ENCODE peak calls at places on chromosomes 7 and 10, in six cellular contexts. H is HCT116, X is HL-60, Y is astrocyte of the spinal cord, I is PC-3, T is AG10803. D is an unnamed sample.

GRCh38 chr7:134932707-134933370 is 53.5 kb upstream of the AGBL3 start:
- DNase-seq in T (no peak), Y (peak), X (no peak), H (no peak), I (no peak), D (no peak)

GRCh38 chr7:99540542-99540941 is 11.4 kb downstream of the FAM200A start:
- DNase-seq in I (no peak), X (no peak), T (no peak), H (no peak), Y (no peak), D (no peak)

GRCh38 chr10:12566161-12567115 is 217.1 kb downstream of the CAMK1D start:
- DNase-seq in I (no peak), Y (peak), X (no peak), T (peak), H (no peak), D (no peak)

GRCh38 chr10:50431118-50431517 is 179.8 kb upstream of the ASAH2 start:
- DNase-seq in I (peak), T (peak), X (peak), Y (peak), H (no peak), D (no peak)

GRCh38 chr7:66413379-66414114 is 208.4 kb downstream of the TPST1 start:
- DNase-seq in T (peak), I (peak), X (no peak), Y (peak), H (no peak), D (peak)

GRCh38 chr10:93073539-93074136 is at the start of gene CYP26A1:
- DNase-seq in H (no peak), X (no peak), Y (no peak), I (peak), T (no peak), D (no peak)

GRCh38 chr10:67607472-67607871 is 88.5 kb downstream of the CTNNA3 start:
- DNase-seq in X (no peak), Y (peak), T (no peak), I (peak), H (no peak), D (no peak)

GRCh38 chr7:112575864-112576263 is 95.1 kb downstream of the LSMEM1 start:
- DNase-seq in T (no peak), Y (no peak), I (no peak), H (no peak), X (no peak), D (no peak)

GRCh38 chr7:44149571-44150465 is 8.7 kb upstream of the MYL7 start:
- DNase-seq in I (no peak), T (no peak), Y (no peak), X (no peak), H (no peak), D (no peak)

GRCh38 chr7:151062399-151063211 is 3.2 kb downstream of the SLC4A2 start:
- DNase-seq in Y (peak), I (peak), T (peak), X (no peak), H (peak), D (no peak)

GRCh38 chr7:30001953-30002352 is 12.4 kb upstream of the SCRN1 start:
- DNase-seq in I (no peak), T (no peak), H (no peak), Y (no peak), X (no peak), D (no peak)

GRCh38 chr10:22986771-22987542 is 59.1 kb downstream of the ARMC3 start:
- DNase-seq in I (peak), T (peak), X (no peak), H (peak), Y (peak), D (no peak)

GRCh38 chr7:20152511-20152910 is 64.7 kb downstream of the MACC1 start:
- DNase-seq in X (no peak), I (peak), Y (no peak), H (no peak), T (peak), D (no peak)

GRCh38 chr7:35777121-35777520 is 23.7 kb upstream of the SEPTIN7 start:
- DNase-seq in H (no peak), I (no peak), X (no peak), T (no peak), Y (no peak), D (no peak)

GRCh38 chr10:97664282-97664850 is 22.7 kb downstream of the AVPI1 start:
- DNase-seq in H (no peak), T (no peak), X (no peak), Y (no peak), I (no peak), D (no peak)

GRCh38 chr7:45212606-45213005 is 55.0 kb downstream of the RAMP3 start:
- DNase-seq in Y (no peak), T (no peak), X (no peak), I (no peak), H (no peak), D (no peak)

GRCh38 chr7:107644704-107645083 is 15.9 kb upstream of the SLC26A4 start:
- DNase-seq in T (peak), Y (no peak), X (no peak), I (no peak), H (no peak), D (no peak)

GRCh38 chr7:44087914-44088838 is 5.8 kb upstream of the POLM start:
- DNase-seq in T (peak), H (no peak), X (no peak), Y (peak), I (peak), D (no peak)

GRCh38 chr7:31690892-31691291 is 3.9 kb downstream of the PPP1R17 start:
- DNase-seq in I (no peak), Y (no peak), X (no peak), H (no peak), T (no peak), D (no peak)

GRCh38 chr7:131897016-131897789 is 340.8 kb upstream of the PODXL start:
- DNase-seq in X (no peak), Y (peak), H (peak), T (peak), I (peak), D (no peak)

GRCh38 chr10:36675458-36675880 is 449.9 kb upstream of the ANKRD30A start:
- DNase-seq in H (no peak), T (peak), X (no peak), Y (peak), I (peak), D (no peak)

GRCh38 chr10:90751107-90751997 is 106.5 kb downstream of the HTR7 start:
- DNase-seq in H (peak), I (peak), T (peak), X (peak), Y (peak), D (no peak)

GRCh38 chr10:32054087-32054486 is 2.1 kb downstream of the KIF5B start:
- DNase-seq in H (no peak), I (peak), X (no peak), T (peak), Y (peak), D (no peak)

GRCh38 chr7:18475488-18475887 is 20.1 kb upstream of the HDAC9 start:
- DNase-seq in Y (no peak), H (no peak), X (no peak), I (no peak), T (no peak), D (no peak)

GRCh38 chr10:73131295-73131694 is 21.0 kb downstream of the NUDT13 start:
- DNase-seq in Y (no peak), I (peak), T (no peak), X (no peak), H (no peak), D (no peak)

GRCh38 chr7:140870003-140870402 is 54.7 kb downstream of the BRAF start:
- DNase-seq in X (no peak), T (no peak), H (no peak), Y (no peak), I (no peak), D (no peak)

GRCh38 chr7:120941064-120941463 is 9.5 kb upstream of the ING3 start:
- DNase-seq in Y (no peak), I (peak), T (no peak), H (peak), X (no peak), D (no peak)

GRCh38 chr10:24209421-24209770 is 458 bp downstream of the KIAA1217 start:
- DNase-seq in T (peak), Y (no peak), X (no peak), H (no peak), I (peak), D (no peak)

GRCh38 chr7:28855538-28856217 is 102.5 kb downstream of the TRIL start:
- DNase-seq in I (peak), Y (peak), X (no peak), T (peak), H (peak), D (no peak)

GRCh38 chr7:99352247-99352646 is 22.3 kb upstream of the ARPC1B start:
- DNase-seq in X (no peak), T (no peak), H (no peak), I (no peak), Y (no peak), D (no peak)

GRCh38 chr7:65812281-65812680 is 60.6 kb upstream of the VKORC1L1 start:
- DNase-seq in X (no peak), H (no peak), T (peak), Y (peak), I (no peak), D (no peak)

GRCh38 chr10:96719850-96720421 is 378 bp downstream of the PIK3AP1 start:
- DNase-seq in I (peak), H (peak), X (peak), T (peak), Y (no peak), D (peak)

GRCh38 chr10:82924711-82925110 is 1049.7 kb downstream of the NRG3 start:
- DNase-seq in T (no peak), H (no peak), I (no peak), X (no peak), Y (no peak), D (no peak)

GRCh38 chr10:37896436-37896835 is 39.0 kb upstream of the ZNF248 start:
- DNase-seq in T (no peak), Y (no peak), X (no peak), I (no peak), H (no peak), D (no peak)

GRCh38 chr7:2123360-2123759 is 109.4 kb downstream of the MAD1L1 start:
- DNase-seq in H (no peak), Y (no peak), I (no peak), X (no peak), T (no peak), D (no peak)

GRCh38 chr10:20596911-20597310 is 300.2 kb downstream of the NEBL start:
- DNase-seq in Y (peak), I (no peak), H (no peak), T (peak), X (no peak), D (no peak)

GRCh38 chr7:26182706-26183105 is 17.8 kb downstream of the HNRNPA2B1 start:
- DNase-seq in X (no peak), Y (no peak), T (no peak), I (no peak), H (no peak), D (no peak)
- TF ChIP-seq CTCF in X (no peak), Y (no peak), T (no peak), I (no peak), H (no peak), D (no peak)

GRCh38 chr10:48484911-48485310 is 120.0 kb downstream of the ARHGAP22 start:
- DNase-seq in I (no peak), Y (no peak), X (no peak), T (no peak), H (no peak), D (no peak)
- TF ChIP-seq CTCF in I (no peak), Y (no peak), X (no peak), T (no peak), H (no peak), D (no peak)

GRCh38 chr7:52163311-52163710 is 846.7 kb upstream of the COBL start:
- DNase-seq in T (no peak), H (no peak), I (no peak), X (no peak), Y (no peak), D (no peak)

GRCh38 chr7:52168085-52168484 is 851.5 kb upstream of the COBL start:
- DNase-seq in I (no peak), X (no peak), Y (no peak), H (no peak), T (no peak), D (no peak)
- TF ChIP-seq CTCF in I (peak), X (no peak), Y (peak), H (no peak), T (no peak), D (no peak)

GRCh38 chr7:130560972-130561371 is 69.1 kb downstream of the MEST start:
- DNase-seq in H (peak), Y (peak), X (peak), I (peak), T (peak), D (no peak)
- TF ChIP-seq CTCF in H (peak), Y (no peak), X (no peak), I (peak), T (peak), D (no peak)

GRCh38 chr10:33332183-33333031 is 2.1 kb downstream of the NRP1 start:
- DNase-seq in X (no peak), H (no peak), T (peak), I (peak), Y (peak), D (no peak)

GRCh38 chr10:33331020-33331557 is 3.4 kb downstream of the NRP1 start:
- DNase-seq in H (no peak), X (no peak), I (peak), T (no peak), Y (no peak), D (no peak)

GRCh38 chr10:33328253-33328652 is 6.2 kb downstream of the NRP1 start:
- DNase-seq in I (no peak), H (no peak), Y (no peak), X (no peak), T (no peak), D (no peak)

GRCh38 chr10:33329178-33329577 is 5.3 kb downstream of the NRP1 start:
- DNase-seq in I (peak), X (no peak), H (no peak), T (no peak), Y (no peak), D (no peak)

DNA sequence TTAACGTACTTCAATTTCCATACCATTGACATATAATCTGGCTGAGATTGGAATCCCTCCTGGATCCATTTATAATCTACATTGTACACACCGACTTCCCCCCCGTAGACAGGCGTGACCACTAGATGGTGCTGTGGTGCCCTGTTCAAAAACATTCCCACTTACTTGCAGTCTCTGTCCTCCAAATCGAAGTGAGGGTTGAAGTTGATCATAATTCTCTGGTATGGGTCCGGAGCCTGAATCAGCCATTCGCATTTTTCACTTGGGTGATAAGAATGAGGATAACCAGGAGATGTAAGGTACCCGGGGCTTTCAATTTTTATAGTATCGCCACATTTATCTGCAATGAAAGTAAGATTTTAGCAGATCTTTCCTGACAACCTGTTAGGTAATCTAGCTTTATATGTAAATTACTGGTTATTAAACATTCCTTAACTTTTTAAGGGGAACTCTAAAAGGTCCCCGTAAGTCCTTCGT is 3.9 kb downstream of the NRP1 start:
- DNase-seq in H (peak), X (peak), T (peak), I (peak), Y (peak), D (no peak)
- TF ChIP-seq CTCF in H (peak), X (peak), T (peak), I (peak), Y (peak), D (peak)

GRCh38 chr7:46490406-46490805 is 569.3 kb upstream of the IGFBP3 start:
- DNase-seq in I (peak), Y (no peak), X (no peak), T (no peak), H (no peak), D (no peak)

GRCh38 chr7:46492460-46492859 is 571.4 kb upstream of the IGFBP3 start:
- DNase-seq in X (no peak), H (no peak), I (peak), Y (no peak), T (no peak), D (no peak)

GRCh38 chr7:46494441-46494840 is 573.4 kb upstream of the IGFBP3 start:
- DNase-seq in I (no peak), Y (no peak), X (no peak), H (no peak), T (no peak), D (no peak)

GRCh38 chr7:46494026-46494425 is 573.0 kb upstream of the IGFBP3 start:
- DNase-seq in H (no peak), Y (peak), T (peak), I (peak), X (no peak), D (no peak)

GRCh38 chr7:46493196-46493595 is 572.1 kb upstream of the IGFBP3 start:
- DNase-seq in X (no peak), I (no peak), Y (no peak), T (no peak), H (no peak), D (no peak)
- TF ChIP-seq CTCF in X (no peak), I (no peak), Y (peak), T (no peak), H (no peak), D (no peak)

GRCh38 chr10:16049050-16049449 is 188.7 kb upstream of the MINDY3 start:
- DNase-seq in I (peak), H (no peak), T (no peak), Y (no peak), X (no peak), D (no peak)
- TF ChIP-seq CTCF in I (peak), H (peak), T (no peak), Y (no peak), X (no peak), D (no peak)

DNA sequence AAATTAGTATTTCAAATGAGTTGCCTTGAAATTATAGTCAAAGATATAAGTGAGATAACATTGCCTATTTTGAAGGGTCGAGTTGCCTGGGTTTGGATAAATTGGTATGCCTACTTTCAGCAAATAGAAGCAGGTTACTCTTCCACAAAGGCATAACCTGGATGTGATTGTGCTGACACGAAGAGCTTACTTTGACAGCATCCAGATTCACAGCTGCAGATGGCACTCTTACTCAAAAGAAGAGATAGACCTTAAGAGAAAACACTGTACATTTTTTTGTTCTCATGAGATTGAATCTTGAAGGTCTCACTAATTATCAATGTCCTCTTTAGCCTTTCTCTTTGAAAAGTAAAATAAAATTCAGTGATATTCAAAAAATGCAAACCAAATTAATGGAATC is 1338.7 kb downstream of the REEP3 start:
- DNase-seq in Y (no peak), I (no peak), H (no peak), X (no peak), T (no peak), D (no peak)
- TF ChIP-seq CTCF in Y (no peak), I (peak), H (no peak), X (no peak), T (no peak), D (no peak)

GRCh38 chr7:82602066-82602465 is 158.5 kb upstream of the CACNA2D1 start:
- DNase-seq in T (no peak), H (no peak), I (no peak), X (no peak), Y (no peak), D (no peak)

GRCh38 chr7:82599910-82600309 is 156.3 kb upstream of the CACNA2D1 start:
- DNase-seq in I (no peak), H (no peak), T (no peak), Y (no peak), X (no peak), D (no peak)

GRCh38 chr7:82605247-82605864 is 161.8 kb upstream of the CACNA2D1 start:
- DNase-seq in H (peak), Y (peak), X (no peak), T (peak), I (peak), D (no peak)

GRCh38 chr7:82598958-82599357 is 155.4 kb upstream of the CACNA2D1 start:
- DNase-seq in Y (peak), X (no peak), H (no peak), I (peak), T (peak), D (no peak)

DNA sequence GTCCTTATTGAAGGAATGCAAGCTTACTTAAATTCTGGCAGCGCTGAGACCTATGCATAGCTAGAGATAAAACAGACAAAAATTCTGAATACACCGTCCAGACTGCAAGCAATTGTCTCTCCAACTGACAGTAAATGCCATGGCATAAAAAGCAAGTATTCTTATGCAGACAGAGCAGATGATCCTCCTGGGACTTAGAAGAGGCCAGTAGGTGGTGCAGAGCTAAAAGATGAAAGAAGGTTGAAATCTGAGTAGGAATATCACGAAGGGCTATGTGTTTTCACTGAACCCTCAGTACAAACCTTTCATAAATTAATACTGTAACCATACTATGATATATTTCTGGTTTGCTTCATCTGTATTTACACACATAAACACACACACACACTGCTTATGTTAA is 157.0 kb upstream of the CACNA2D1 start:
- DNase-seq in Y (no peak), H (no peak), T (no peak), I (peak), X (no peak), D (no peak)
- TF ChIP-seq CTCF in Y (peak), H (no peak), T (peak), I (peak), X (no peak), D (no peak)

D was measured in CD14-positive monocyte.